ENCODE peak calls at places on chromosomes 5 and 9, in four cellular contexts. N is right atrium auricular region, Z is mesenchymal stem cell, R is GM23338. L is an unnamed sample.

GRCh38 chr9:130342714-130343085 is 77.1 kb downstream of the HMCN2 start:
- DNase-seq in N (no peak), R (no peak), Z (no peak), L (no peak)

GRCh38 chr5:128144491-128144890 is 60.9 kb downstream of the SLC12A2 start:
- DNase-seq in N (no peak), Z (peak), R (no peak), L (no peak)

GRCh38 chr5:123476696-123477095 is 35.3 kb upstream of the CSNK1G3 start:
- DNase-seq in N (no peak), R (no peak), Z (no peak), L (no peak)

GRCh38 chr5:55159763-55160492 is at the start of gene GPX8:
- DNase-seq in R (peak), Z (peak), N (no peak), L (peak)

GRCh38 chr9:100670719-100671118 is 92.8 kb downstream of the CAVIN4 start:
- DNase-seq in R (peak), N (no peak), Z (no peak), L (no peak)

GRCh38 chr5:139543423-139543991 is 17.6 kb upstream of the UBE2D2 start:
- DNase-seq in R (peak), N (peak), Z (peak), L (no peak)

GRCh38 chr5:109410389-109411174 is 808 bp upstream of the PJA2 start:
- DNase-seq in R (peak), Z (peak), N (peak), L (peak)

GRCh38 chr5:113140837-113141661 is 164.5 kb downstream of the DCP2 start:
- DNase-seq in N (peak), Z (peak), R (no peak), L (no peak)

GRCh38 chr9:93300585-93301081 is 116.7 kb downstream of the WNK2 start:
- DNase-seq in R (no peak), N (no peak), Z (no peak), L (peak)

GRCh38 chr5:111296570-111296969 is 72.4 kb downstream of the CAMK4 start:
- DNase-seq in R (no peak), Z (no peak), N (no peak), L (no peak)

GRCh38 chr9:90167920-90168319 is 474.7 kb downstream of the DIRAS2 start:
- DNase-seq in R (no peak), Z (no peak), N (no peak), L (no peak)

GRCh38 chr9:36935332-36935731 is 98.7 kb downstream of the PAX5 start:
- DNase-seq in N (no peak), R (no peak), Z (no peak), L (no peak)

GRCh38 chr5:33824516-33825195 is 67.1 kb downstream of the ADAMTS12 start:
- DNase-seq in Z (peak), R (no peak), N (no peak), L (no peak)

GRCh38 chr5:1759378-1759970 is 40.2 kb downstream of the MRPL36 start:
- DNase-seq in N (no peak), R (no peak), Z (no peak), L (peak)

GRCh38 chr9:16335788-16336580 is 534.5 kb downstream of the BNC2 start:
- DNase-seq in R (no peak), Z (peak), N (peak), L (peak)

GRCh38 chr5:42808888-42809611 is 2.6 kb downstream of the SELENOP start:
- DNase-seq in R (no peak), N (no peak), Z (no peak), L (no peak)

GRCh38 chr5:63401434-63402046 is 560.7 kb downstream of the HTR1A start:
- DNase-seq in Z (peak), R (peak), N (no peak), L (peak)

GRCh38 chr5:121350493-121350892 is 501.2 kb upstream of the FTMT start:
- DNase-seq in Z (no peak), N (no peak), R (no peak), L (no peak)

GRCh38 chr9:127897194-127897692 is 2.2 kb downstream of the ST6GALNAC6 start:
- DNase-seq in N (peak), R (peak), Z (peak), L (peak)

GRCh38 chr9:4741365-4742031 is 496 bp upstream of the AK3 start:
- DNase-seq in Z (peak), R (peak), N (no peak), L (peak)

GRCh38 chr9:15127831-15128230 is 179.2 kb downstream of the TTC39B start:
- DNase-seq in N (no peak), Z (no peak), R (no peak), L (no peak)

GRCh38 chr5:19886123-19886921 is 101.7 kb downstream of the CDH18 start:
- DNase-seq in Z (peak), R (no peak), N (no peak), L (no peak)

GRCh38 chr9:27340876-27341540 is 44.1 kb upstream of the EQTN start:
- DNase-seq in N (no peak), R (peak), Z (no peak), L (no peak)

GRCh38 chr9:133553978-133554713 is 19.6 kb downstream of the ADAMTSL2 start:
- DNase-seq in Z (no peak), R (peak), N (no peak), L (no peak)

GRCh38 chr5:114223866-114224265 is 138.0 kb upstream of the KCNN2 start:
- DNase-seq in N (no peak), R (peak), Z (no peak), L (no peak)

GRCh38 chr9:129416831-129417604 is 203.9 kb downstream of the C9orf50 start:
- DNase-seq in N (no peak), R (no peak), Z (no peak), L (no peak)

GRCh38 chr5:160938532-160938931 is 86.5 kb upstream of the ATP10B start:
- DNase-seq in N (no peak), Z (no peak), R (no peak), L (no peak)
- H3K27ac ChIP-seq in N (no peak), Z (no peak), R (no peak), L (no peak)

GRCh38 chr5:95162231-95162992 is 122.5 kb downstream of the MCTP1 start:
- DNase-seq in Z (no peak), R (no peak), N (no peak), L (no peak)

GRCh38 chr5:95159603-95160002 is 125.3 kb downstream of the MCTP1 start:
- DNase-seq in R (no peak), N (no peak), Z (no peak), L (no peak)

GRCh38 chr5:95164869-95165268 is 120.0 kb downstream of the MCTP1 start:
- DNase-seq in N (no peak), Z (no peak), R (no peak), L (no peak)

DNA sequence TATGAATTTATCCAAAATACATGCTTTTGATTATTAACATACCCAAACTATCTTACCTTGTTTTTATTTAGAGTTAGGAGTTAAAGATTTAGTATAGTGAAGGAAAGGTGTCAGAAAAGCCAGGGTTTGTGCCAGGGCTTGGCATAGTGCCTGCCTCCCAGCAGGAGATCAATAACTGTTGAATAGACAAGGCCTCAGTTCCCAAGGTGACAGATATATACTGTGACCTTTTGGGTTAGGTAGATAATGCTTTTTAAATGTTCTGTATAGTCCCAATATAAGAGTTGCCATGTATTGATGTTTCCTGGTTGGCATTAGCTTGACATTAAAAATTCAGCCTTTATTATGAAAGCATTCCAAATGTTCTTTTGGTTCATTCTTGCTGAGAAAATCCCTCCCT is 121.8 kb downstream of the MCTP1 start:
- DNase-seq in R (no peak), N (no peak), Z (no peak), L (no peak)
- H3K27ac ChIP-seq in R (no peak), N (no peak), Z (no peak), L (no peak)

GRCh38 chr5:96962540-96962991 is 26.7 kb downstream of the LNPEP start:
- DNase-seq in Z (no peak), R (no peak), N (no peak), L (no peak)
- H3K27ac ChIP-seq in Z (peak), R (no peak), N (peak), L (no peak)

DNA sequence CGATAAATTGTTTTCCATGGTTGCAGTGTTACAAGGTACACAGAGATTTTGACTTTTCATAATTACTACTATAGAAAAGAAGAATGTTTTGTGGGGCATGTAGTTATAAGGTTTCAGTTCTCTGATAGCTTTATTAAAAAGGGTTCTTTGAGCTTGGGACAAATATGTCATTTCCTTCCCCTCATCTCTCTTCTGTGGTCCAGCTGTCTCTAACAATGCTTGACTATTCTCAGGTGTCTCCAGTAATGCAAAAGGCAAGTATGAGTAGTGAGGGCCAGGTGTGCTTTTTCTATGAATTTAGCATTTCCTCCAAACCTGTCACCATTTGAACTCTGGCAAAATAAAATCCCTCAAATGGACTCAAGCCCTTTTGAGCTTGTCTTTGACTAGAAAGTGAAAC is 84.3 kb downstream of the SLF1 start:
- DNase-seq in R (no peak), Z (no peak), N (no peak), L (no peak)
- H3K27ac ChIP-seq in R (no peak), Z (no peak), N (no peak), L (no peak)

GRCh38 chr9:2424564-2425153 is 196.9 kb upstream of the VLDLR start:
- DNase-seq in R (no peak), Z (no peak), N (no peak), L (peak)
- H3K27ac ChIP-seq in R (no peak), Z (no peak), N (no peak), L (peak)